ENCODE peak calls at places on chromosomes 3 and 15, in nine cellular contexts. One of them, this sample, is unnamed.

GRCh38 chr3:71402280-71402679 is 181.2 kb downstream of the FOXP1 start:
- DNase-seq in SK-N-DZ: no peak
- DNase-seq in stromal cell of bone marrow: no peak
- DNase-seq in effector CD4-positive, alpha-beta T cell: no peak
- DNase-seq in BJ: no peak
- DNase-seq in NCI-H345: no peak
- DNase-seq in C1 segment of cervical spinal cord: no peak
- DNase-seq in stimulated activated CD8-positive, alpha-beta memory T cell treated with anti-CD3 and anti-CD28 coated beads, Interleukin-15, amount 100 ng/mL, for 24 hours: no peak
- DNase-seq in WTC11: no peak
- DNase-seq in this sample: no peak

GRCh38 chr3:174247671-174248070 is 611.5 kb upstream of the NAALADL2 start:
- DNase-seq in SK-N-DZ: peak; percentile 100
- DNase-seq in stromal cell of bone marrow: no peak
- DNase-seq in effector CD4-positive, alpha-beta T cell: no peak
- DNase-seq in BJ: no peak
- DNase-seq in NCI-H345: no peak
- DNase-seq in C1 segment of cervical spinal cord: no peak
- DNase-seq in stimulated activated CD8-positive, alpha-beta memory T cell treated with anti-CD3 and anti-CD28 coated beads, Interleukin-15, amount 100 ng/mL, for 24 hours: no peak
- DNase-seq in WTC11: no peak
- DNase-seq in this sample: no peak

GRCh38 chr15:52191207-52191606 is at the start of gene GNB5:
- DNase-seq in SK-N-DZ: peak; percentile 31
- DNase-seq in stromal cell of bone marrow: no peak
- DNase-seq in effector CD4-positive, alpha-beta T cell: no peak
- DNase-seq in BJ: no peak
- DNase-seq in NCI-H345: no peak
- DNase-seq in C1 segment of cervical spinal cord: no peak
- DNase-seq in stimulated activated CD8-positive, alpha-beta memory T cell treated with anti-CD3 and anti-CD28 coated beads, Interleukin-15, amount 100 ng/mL, for 24 hours: no peak
- DNase-seq in WTC11: peak; percentile 20
- DNase-seq in this sample: no peak

GRCh38 chr3:51391566-51392300 is 648 bp downstream of the RBM15B start:
- DNase-seq in SK-N-DZ: no peak
- DNase-seq in stromal cell of bone marrow: no peak
- DNase-seq in effector CD4-positive, alpha-beta T cell: peak; percentile 32
- DNase-seq in BJ: no peak
- DNase-seq in NCI-H345: no peak
- DNase-seq in C1 segment of cervical spinal cord: no peak
- DNase-seq in stimulated activated CD8-positive, alpha-beta memory T cell treated with anti-CD3 and anti-CD28 coated beads, Interleukin-15, amount 100 ng/mL, for 24 hours: no peak
- DNase-seq in WTC11: peak; percentile 41
- DNase-seq in this sample: peak; percentile 57

GRCh38 chr3:15953841-15954240 is 156.1 kb upstream of the ANKRD28 start:
- DNase-seq in SK-N-DZ: no peak
- DNase-seq in stromal cell of bone marrow: no peak
- DNase-seq in effector CD4-positive, alpha-beta T cell: no peak
- DNase-seq in BJ: no peak
- DNase-seq in NCI-H345: no peak
- DNase-seq in C1 segment of cervical spinal cord: no peak
- DNase-seq in stimulated activated CD8-positive, alpha-beta memory T cell treated with anti-CD3 and anti-CD28 coated beads, Interleukin-15, amount 100 ng/mL, for 24 hours: no peak
- DNase-seq in WTC11: no peak
- DNase-seq in this sample: no peak

GRCh38 chr3:106333911-106334618 is 465.3 kb upstream of the CBLB start:
- DNase-seq in SK-N-DZ: no peak
- DNase-seq in stromal cell of bone marrow: peak; percentile 56
- DNase-seq in effector CD4-positive, alpha-beta T cell: no peak
- DNase-seq in BJ: no peak
- DNase-seq in NCI-H345: no peak
- DNase-seq in C1 segment of cervical spinal cord: no peak
- DNase-seq in stimulated activated CD8-positive, alpha-beta memory T cell treated with anti-CD3 and anti-CD28 coated beads, Interleukin-15, amount 100 ng/mL, for 24 hours: no peak
- DNase-seq in WTC11: no peak
- DNase-seq in this sample: no peak

GRCh38 chr3:56042326-56042951 is 425.8 kb downstream of the ERC2 start:
- DNase-seq in SK-N-DZ: peak; percentile 54
- DNase-seq in stromal cell of bone marrow: peak; percentile 27
- DNase-seq in effector CD4-positive, alpha-beta T cell: no peak
- DNase-seq in BJ: no peak
- DNase-seq in NCI-H345: peak; percentile 10
- DNase-seq in C1 segment of cervical spinal cord: no peak
- DNase-seq in stimulated activated CD8-positive, alpha-beta memory T cell treated with anti-CD3 and anti-CD28 coated beads, Interleukin-15, amount 100 ng/mL, for 24 hours: no peak
- DNase-seq in WTC11: no peak
- DNase-seq in this sample: no peak

GRCh38 chr15:69762373-69763148 is 309.9 kb downstream of the RPLP1 start:
- DNase-seq in SK-N-DZ: peak; percentile 49
- DNase-seq in stromal cell of bone marrow: no peak
- DNase-seq in effector CD4-positive, alpha-beta T cell: no peak
- DNase-seq in BJ: no peak
- DNase-seq in NCI-H345: no peak
- DNase-seq in C1 segment of cervical spinal cord: no peak
- DNase-seq in stimulated activated CD8-positive, alpha-beta memory T cell treated with anti-CD3 and anti-CD28 coated beads, Interleukin-15, amount 100 ng/mL, for 24 hours: no peak
- DNase-seq in WTC11: peak; percentile 51
- DNase-seq in this sample: no peak

GRCh38 chr15:44092221-44092620 is 102.8 kb downstream of the FRMD5 start:
- DNase-seq in SK-N-DZ: no peak
- DNase-seq in stromal cell of bone marrow: peak; percentile 62
- DNase-seq in effector CD4-positive, alpha-beta T cell: no peak
- DNase-seq in BJ: no peak
- DNase-seq in NCI-H345: no peak
- DNase-seq in C1 segment of cervical spinal cord: no peak
- DNase-seq in stimulated activated CD8-positive, alpha-beta memory T cell treated with anti-CD3 and anti-CD28 coated beads, Interleukin-15, amount 100 ng/mL, for 24 hours: no peak
- DNase-seq in WTC11: no peak
- DNase-seq in this sample: no peak

GRCh38 chr3:21913791-21914190 is 162.8 kb upstream of the ZNF385D start:
- DNase-seq in SK-N-DZ: no peak
- DNase-seq in stromal cell of bone marrow: peak; percentile 13
- DNase-seq in effector CD4-positive, alpha-beta T cell: no peak
- DNase-seq in BJ: peak; percentile 80
- DNase-seq in NCI-H345: no peak
- DNase-seq in C1 segment of cervical spinal cord: no peak
- DNase-seq in stimulated activated CD8-positive, alpha-beta memory T cell treated with anti-CD3 and anti-CD28 coated beads, Interleukin-15, amount 100 ng/mL, for 24 hours: no peak
- DNase-seq in WTC11: no peak
- DNase-seq in this sample: no peak

GRCh38 chr15:63801910-63802309 is 31.8 kb downstream of the HERC1 start:
- DNase-seq in SK-N-DZ: no peak
- DNase-seq in stromal cell of bone marrow: no peak
- DNase-seq in effector CD4-positive, alpha-beta T cell: no peak
- DNase-seq in BJ: no peak
- DNase-seq in NCI-H345: no peak
- DNase-seq in C1 segment of cervical spinal cord: no peak
- DNase-seq in stimulated activated CD8-positive, alpha-beta memory T cell treated with anti-CD3 and anti-CD28 coated beads, Interleukin-15, amount 100 ng/mL, for 24 hours: no peak
- DNase-seq in WTC11: no peak
- DNase-seq in this sample: no peak

GRCh38 chr15:71588746-71589145 is 221.6 kb upstream of the NR2E3 start:
- DNase-seq in SK-N-DZ: no peak
- DNase-seq in stromal cell of bone marrow: peak; percentile 36
- DNase-seq in effector CD4-positive, alpha-beta T cell: no peak
- DNase-seq in BJ: peak; percentile 31
- DNase-seq in NCI-H345: no peak
- DNase-seq in C1 segment of cervical spinal cord: no peak
- DNase-seq in stimulated activated CD8-positive, alpha-beta memory T cell treated with anti-CD3 and anti-CD28 coated beads, Interleukin-15, amount 100 ng/mL, for 24 hours: no peak
- DNase-seq in WTC11: no peak
- DNase-seq in this sample: no peak

GRCh38 chr3:184761976-184762375 is 50.0 kb upstream of the VPS8 start:
- DNase-seq in SK-N-DZ: no peak
- DNase-seq in stromal cell of bone marrow: no peak
- DNase-seq in effector CD4-positive, alpha-beta T cell: no peak
- DNase-seq in BJ: no peak
- DNase-seq in NCI-H345: no peak
- DNase-seq in C1 segment of cervical spinal cord: no peak
- DNase-seq in stimulated activated CD8-positive, alpha-beta memory T cell treated with anti-CD3 and anti-CD28 coated beads, Interleukin-15, amount 100 ng/mL, for 24 hours: no peak
- DNase-seq in WTC11: no peak
- DNase-seq in this sample: no peak

GRCh38 chr3:14440531-14441239 is 38.3 kb downstream of the SLC6A6 start:
- DNase-seq in SK-N-DZ: peak; percentile 22
- DNase-seq in stromal cell of bone marrow: no peak
- DNase-seq in effector CD4-positive, alpha-beta T cell: no peak
- DNase-seq in BJ: no peak
- DNase-seq in NCI-H345: peak; percentile 37
- DNase-seq in C1 segment of cervical spinal cord: no peak
- DNase-seq in stimulated activated CD8-positive, alpha-beta memory T cell treated with anti-CD3 and anti-CD28 coated beads, Interleukin-15, amount 100 ng/mL, for 24 hours: no peak
- DNase-seq in WTC11: peak; percentile 53
- DNase-seq in this sample: no peak

GRCh38 chr3:110174908-110175307 is 837.6 kb upstream of the DPPA4 start:
- DNase-seq in SK-N-DZ: no peak
- DNase-seq in stromal cell of bone marrow: no peak
- DNase-seq in effector CD4-positive, alpha-beta T cell: no peak
- DNase-seq in BJ: no peak
- DNase-seq in NCI-H345: no peak
- DNase-seq in C1 segment of cervical spinal cord: no peak
- DNase-seq in stimulated activated CD8-positive, alpha-beta memory T cell treated with anti-CD3 and anti-CD28 coated beads, Interleukin-15, amount 100 ng/mL, for 24 hours: no peak
- DNase-seq in WTC11: no peak
- DNase-seq in this sample: no peak

GRCh38 chr15:77503240-77503639 is 82.6 kb downstream of the HMG20A start:
- DNase-seq in SK-N-DZ: no peak
- DNase-seq in stromal cell of bone marrow: no peak
- DNase-seq in effector CD4-positive, alpha-beta T cell: no peak
- DNase-seq in BJ: no peak
- DNase-seq in NCI-H345: no peak
- DNase-seq in C1 segment of cervical spinal cord: no peak
- DNase-seq in stimulated activated CD8-positive, alpha-beta memory T cell treated with anti-CD3 and anti-CD28 coated beads, Interleukin-15, amount 100 ng/mL, for 24 hours: no peak
- DNase-seq in WTC11: no peak
- DNase-seq in this sample: no peak

GRCh38 chr3:65516998-65517397 is 521.7 kb downstream of the MAGI1 start:
- DNase-seq in SK-N-DZ: no peak
- DNase-seq in stromal cell of bone marrow: no peak
- DNase-seq in effector CD4-positive, alpha-beta T cell: no peak
- DNase-seq in BJ: no peak
- DNase-seq in NCI-H345: no peak
- DNase-seq in C1 segment of cervical spinal cord: no peak
- DNase-seq in stimulated activated CD8-positive, alpha-beta memory T cell treated with anti-CD3 and anti-CD28 coated beads, Interleukin-15, amount 100 ng/mL, for 24 hours: no peak
- DNase-seq in WTC11: no peak
- DNase-seq in this sample: no peak